ENCODE peak calls at places on chromosomes 3 and 15, in four cellular contexts. U, A, E and S are unnamed samples. For H3K27me3, the result is how much of the 10 kb centered on the place peaks cover.

GRCh38 chr15:58228708-58229107 is 90.5 kb downstream of the AQP9 start:
- DNase-seq in U (no peak), A (peak), E (no peak), S (peak)

GRCh38 chr15:59255647-59256380 is 49.2 kb downstream of the LDHAL6B start:
- DNase-seq in U (no peak), A (peak), E (no peak), S (no peak)

GRCh38 chr3:122357828-122358617 is 25.0 kb downstream of the MIX23 start:
- DNase-seq in U (no peak), A (peak), E (no peak), S (no peak)

GRCh38 chr3:131454501-131454900 is 48.3 kb downstream of the MRPL3 start:
- DNase-seq in U (no peak), A (peak), E (no peak), S (no peak)

GRCh38 chr3:60086811-60087210 is 1037.0 kb upstream of the CFAP20DC start:
- DNase-seq in U (no peak), A (peak), E (no peak), S (no peak)

GRCh38 chr3:180820400-180820799 is 92.1 kb upstream of the FXR1 start:
- DNase-seq in U (no peak), A (no peak), E (no peak), S (no peak)

GRCh38 chr3:8625991-8626390 is 18.6 kb downstream of the SSUH2 start:
- DNase-seq in U (no peak), A (peak), E (no peak), S (no peak)

GRCh38 chr3:125163739-125164601 is 48.6 kb downstream of the SLC12A8 start:
- DNase-seq in U (peak), A (no peak), E (no peak), S (no peak)

GRCh38 chr3:12286927-12287726 is 1.7 kb upstream of the PPARG start:
- DNase-seq in U (no peak), A (no peak), E (peak), S (no peak)

GRCh38 chr3:143172313-143173054 is 52.9 kb downstream of the CHST2 start:
- DNase-seq in U (no peak), A (no peak), E (no peak), S (no peak)

GRCh38 chr3:192917508-192918274 is at the start of gene MB21D2:
- DNase-seq in U (peak), A (peak), E (peak), S (peak)

DNA sequence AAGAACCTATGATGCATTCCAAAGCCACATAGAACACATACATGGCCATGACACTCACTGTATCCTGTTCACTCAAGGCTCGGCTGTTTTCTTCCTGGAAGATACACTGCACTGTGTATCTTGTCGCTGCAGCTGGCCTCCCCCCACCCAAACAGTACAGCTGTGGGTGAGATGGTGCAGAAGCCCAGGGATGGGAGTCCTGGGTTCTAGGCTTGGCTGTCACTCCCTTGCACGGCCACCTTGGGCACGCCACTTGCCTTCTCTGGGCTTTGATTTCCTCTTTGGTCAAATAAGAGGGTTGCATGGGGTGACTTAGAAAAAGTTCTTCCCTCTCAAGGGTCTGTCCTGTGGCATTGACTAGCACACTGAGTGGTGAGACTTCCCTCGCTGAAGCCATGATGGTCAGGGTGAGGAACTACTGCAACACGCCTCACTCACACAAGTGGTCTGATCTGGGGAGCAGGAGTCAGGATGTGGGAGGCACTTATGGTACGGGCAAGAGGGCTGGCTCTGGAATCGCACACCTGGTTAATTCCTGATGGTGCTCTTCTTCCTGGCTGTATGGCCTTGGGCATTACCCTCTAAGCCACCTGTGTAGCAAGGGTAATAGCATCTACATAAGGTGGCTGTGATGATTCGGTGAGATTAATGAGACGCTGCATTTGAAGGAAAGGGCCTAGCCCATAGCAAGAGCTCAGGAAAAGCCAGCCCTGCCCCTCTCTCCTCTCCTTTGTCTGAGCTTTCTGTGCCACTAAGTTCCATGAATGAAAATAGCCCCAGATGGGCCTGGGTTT is 44.0 kb downstream of the ANP32A start:
- DNase-seq in U (no peak), A (no peak), E (no peak), S (no peak)
- H3K4me3 ChIP-seq in U (no peak), A (no peak), E (no peak), S (no peak)

GRCh38 chr3:126714296-126714900 is 10.4 kb downstream of the CHCHD6 start:
- DNase-seq in U (no peak), A (no peak), E (no peak), S (no peak)

GRCh38 chr3:126715432-126715831 is 11.4 kb downstream of the CHCHD6 start:
- DNase-seq in U (no peak), A (no peak), E (no peak), S (no peak)

GRCh38 chr3:126714921-126715320 is 10.9 kb downstream of the CHCHD6 start:
- DNase-seq in U (no peak), A (no peak), E (no peak), S (no peak)

GRCh38 chr3:126718506-126719445 is 14.7 kb downstream of the CHCHD6 start:
- DNase-seq in U (no peak), A (no peak), E (no peak), S (no peak)

DNA sequence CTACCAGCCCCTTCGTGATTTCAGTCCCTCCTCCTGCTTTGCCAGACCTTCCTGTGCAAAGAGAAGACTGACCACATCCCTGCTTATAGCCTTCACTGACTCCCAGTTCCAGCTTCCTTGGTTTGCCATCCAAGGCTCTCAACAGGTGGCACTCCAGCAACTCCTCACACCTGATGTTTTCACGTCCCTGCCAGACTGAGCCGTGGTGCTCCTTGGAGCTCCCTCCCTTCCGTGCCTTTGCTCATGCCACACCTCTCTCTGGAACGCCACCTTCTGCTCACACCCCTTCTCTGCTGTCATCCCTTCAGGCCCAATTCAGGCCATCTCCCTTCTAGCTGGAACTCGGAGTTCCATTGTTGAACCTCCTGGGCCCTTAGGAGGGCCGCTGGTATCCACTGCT is 12.0 kb downstream of the CHCHD6 start:
- DNase-seq in U (no peak), A (no peak), E (no peak), S (no peak)
- H3K27me3 ChIP-seq in U (under half), A (under half), E (under half), S (under half)

DNA sequence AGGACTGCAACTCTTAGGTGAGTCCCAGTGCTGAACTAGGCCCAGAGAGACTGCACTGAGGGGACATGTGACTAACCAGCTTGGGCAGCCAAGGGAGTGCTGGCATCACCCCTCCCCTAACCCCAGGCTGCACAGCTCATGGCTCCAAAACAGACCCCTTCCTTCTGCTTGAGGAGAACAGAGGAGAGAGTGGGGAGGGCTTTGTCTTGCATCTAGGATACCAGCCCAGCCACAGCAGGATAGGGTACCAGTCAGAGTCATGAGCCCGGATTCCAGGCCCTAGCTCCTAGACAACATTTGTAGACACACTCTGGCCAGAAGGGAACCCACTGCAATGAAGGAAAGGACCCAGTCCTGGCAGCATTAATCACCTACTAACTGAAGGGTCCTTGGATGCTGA is 49.9 kb upstream of the PLSCR4 start:
- DNase-seq in U (no peak), A (no peak), E (no peak), S (no peak)
- TF ChIP-seq CTCF in U (no peak), A (no peak), E (no peak), S (no peak)

GRCh38 chr15:31343831-31344230 is 17.2 kb downstream of the KLF13 start:
- DNase-seq in U (no peak), A (no peak), E (no peak), S (no peak)
- H3K4me3 ChIP-seq in U (no peak), A (no peak), E (no peak), S (no peak)

DNA sequence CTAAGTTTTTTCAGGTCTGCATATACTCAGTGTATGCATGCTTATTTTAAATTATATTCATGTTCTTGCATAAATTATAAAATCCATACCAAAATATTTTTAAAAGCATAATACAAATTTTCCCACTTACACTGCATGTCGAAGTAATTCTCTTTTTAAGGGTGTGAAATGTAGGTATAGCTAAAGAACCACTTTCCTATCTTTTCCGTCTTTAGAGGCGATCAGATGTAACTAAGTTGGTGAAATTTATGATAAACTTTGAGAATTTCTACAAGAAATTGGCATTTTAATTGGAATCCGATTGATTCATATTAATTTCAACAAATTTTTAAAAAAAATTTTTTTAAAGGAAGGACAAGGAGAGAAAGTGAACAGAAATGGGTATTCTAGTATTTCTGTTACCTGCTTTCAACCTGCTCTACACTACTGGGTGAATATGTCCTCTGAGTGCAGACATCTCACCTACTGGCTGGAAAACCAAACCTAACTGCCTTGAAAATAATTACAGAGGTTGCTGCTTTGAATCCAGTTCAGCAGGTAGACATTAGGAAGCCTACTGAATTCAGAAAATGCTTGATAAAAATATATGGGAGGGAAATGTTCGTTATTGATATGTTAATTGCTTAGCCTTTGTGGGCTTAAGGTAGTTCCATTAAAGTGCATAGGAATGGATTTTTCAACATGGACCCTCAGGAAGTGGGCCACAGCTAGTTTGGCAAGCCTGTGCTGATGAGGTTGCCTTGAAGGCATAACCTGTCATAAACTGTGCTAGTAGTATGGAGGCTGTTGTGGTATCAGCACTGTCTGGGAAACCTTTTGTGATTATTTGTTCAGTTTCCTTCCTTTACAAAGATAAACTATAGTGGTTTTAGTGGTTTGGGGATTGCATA is 5.1 kb downstream of the TRIM71 start:
- DNase-seq in U (no peak), A (no peak), E (no peak), S (no peak)
- H3K27me3 ChIP-seq in U (under half), A (half or more), E (under half), S (half or more)

GRCh38 chr3:9785602-9786001 is 6.7 kb downstream of the TADA3 start:
- DNase-seq in U (peak), A (no peak), E (no peak), S (no peak)

GRCh38 chr3:9784876-9785443 is 7.3 kb downstream of the TADA3 start:
- DNase-seq in U (no peak), A (no peak), E (no peak), S (no peak)

GRCh38 chr3:9786209-9786739 is 6.0 kb downstream of the TADA3 start:
- DNase-seq in U (no peak), A (no peak), E (no peak), S (no peak)

GRCh38 chr3:9787714-9788113 is 4.6 kb downstream of the TADA3 start:
- DNase-seq in U (peak), A (peak), E (no peak), S (no peak)

GRCh38 chr3:9786825-9787654 is 5.2 kb downstream of the TADA3 start:
- DNase-seq in U (no peak), A (no peak), E (no peak), S (no peak)
- TF ChIP-seq CTCF in U (peak), A (peak), E (no peak), S (peak)

DNA sequence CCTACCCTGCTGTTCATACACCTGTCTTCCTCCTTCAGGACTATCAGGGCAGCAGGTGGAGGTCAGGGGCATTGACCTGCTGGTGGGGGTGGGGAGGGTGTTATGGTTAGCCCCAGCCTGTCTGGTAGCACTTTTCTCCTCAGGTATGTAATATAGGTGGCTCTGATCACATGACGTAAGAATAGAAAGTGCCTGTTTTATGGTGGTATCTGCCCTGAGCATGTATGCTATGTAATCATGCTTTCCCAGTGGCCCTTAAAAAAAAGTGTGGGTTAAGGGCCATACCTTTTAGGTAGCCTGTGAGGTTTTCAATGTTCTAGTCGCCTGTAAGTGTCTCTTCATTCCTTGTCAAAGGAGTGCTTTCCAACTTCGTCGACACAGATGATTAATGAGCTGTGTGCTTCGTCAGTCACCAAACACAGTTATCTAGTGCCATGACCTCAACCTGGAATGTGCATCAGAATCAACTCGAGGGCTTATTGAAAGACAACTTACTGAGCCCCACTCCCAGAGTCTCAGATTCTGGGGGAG is 86.3 kb downstream of the KLHL25 start:
- DNase-seq in U (peak), A (no peak), E (no peak), S (no peak)
- H3K4me3 ChIP-seq in U (no peak), A (no peak), E (no peak), S (no peak)